ENCODE peak calls at places on chromosomes 5 and 9, in nine cellular contexts. G is WTC11, W is cardiac fibroblast, R is astrocyte of the cerebellum, Y is GM23338, U is fibroblast of pulmonary artery, H is HepG2, S is GM10248, Z is PC-3. V is an unnamed sample.

GRCh38 chr5:17096975-17097695 is 120.3 kb upstream of the BASP1 start:
- DNase-seq in G (peak), W (no peak), R (no peak), Y (peak), U (no peak), H (no peak), S (no peak), Z (no peak), V (no peak)

GRCh38 chr9:29211681-29212589 is 1638.7 kb upstream of the C9orf72 start:
- DNase-seq in G (peak), W (no peak), R (no peak), Y (peak), U (peak), H (peak), S (peak), Z (no peak), V (peak)

GRCh38 chr5:101244621-101245020 is 341.5 kb upstream of the ST8SIA4 start:
- DNase-seq in G (no peak), W (no peak), R (no peak), Y (no peak), U (no peak), H (no peak), S (no peak), Z (no peak), V (no peak)

GRCh38 chr5:67636850-67637524 is 440.4 kb upstream of the CD180 start:
- DNase-seq in G (no peak), W (no peak), R (no peak), Y (no peak), U (no peak), H (no peak), S (no peak), Z (no peak), V (no peak)

GRCh38 chr5:33114361-33114760 is 326.4 kb upstream of the TARS1 start:
- DNase-seq in G (no peak), W (peak), R (no peak), Y (no peak), U (no peak), H (no peak), S (no peak), Z (no peak), V (no peak)

GRCh38 chr5:39176740-39177628 is 42.4 kb downstream of the FYB1 start:
- DNase-seq in G (no peak), W (no peak), R (no peak), Y (no peak), U (no peak), H (no peak), S (no peak), Z (no peak), V (no peak)

GRCh38 chr9:101121836-101122399 is 93.4 kb downstream of the PLPPR1 start:
- DNase-seq in G (no peak), W (no peak), R (no peak), Y (no peak), U (no peak), H (no peak), S (no peak), Z (no peak), V (no peak)

GRCh38 chr9:33714989-33715388 is 80.4 kb upstream of the PRSS3 start:
- DNase-seq in G (no peak), W (no peak), R (no peak), Y (no peak), U (no peak), H (no peak), S (no peak), Z (no peak), V (no peak)

GRCh38 chr9:83066771-83067170 is 3.8 kb upstream of the RASEF start:
- DNase-seq in G (no peak), W (peak), R (peak), Y (no peak), U (no peak), H (no peak), S (no peak), Z (peak), V (no peak)

GRCh38 chr9:75106856-75107255 is 18.5 kb downstream of the OSTF1 start:
- DNase-seq in G (no peak), W (peak), R (no peak), Y (no peak), U (peak), H (no peak), S (no peak), Z (no peak), V (no peak)

GRCh38 chr5:137997726-137998213 is 35.1 kb downstream of the FAM13B start:
- DNase-seq in G (no peak), W (peak), R (no peak), Y (no peak), U (no peak), H (peak), S (peak), Z (peak), V (peak)

GRCh38 chr5:41094871-41095270 is 23.7 kb upstream of the MROH2B start:
- DNase-seq in G (no peak), W (peak), R (no peak), Y (peak), U (peak), H (peak), S (no peak), Z (peak), V (no peak)

GRCh38 chr5:19047277-19047676 is 940.7 kb downstream of the CDH18 start:
- DNase-seq in G (peak), W (no peak), R (no peak), Y (peak), U (no peak), H (no peak), S (no peak), Z (no peak), V (no peak)

GRCh38 chr9:91035825-91036208 is 234.2 kb downstream of the SYK start:
- DNase-seq in G (no peak), W (no peak), R (no peak), Y (no peak), U (no peak), H (no peak), S (no peak), Z (no peak), V (no peak)

GRCh38 chr9:74512416-74512815 is 15.3 kb downstream of the RORB start:
- DNase-seq in G (no peak), W (no peak), R (no peak), Y (no peak), U (no peak), H (no peak), S (no peak), Z (no peak), V (no peak)

GRCh38 chr9:126860757-126861466 is 473 bp downstream of the ZBTB34 start:
- DNase-seq in G (peak), W (peak), R (no peak), Y (peak), U (no peak), H (no peak), S (peak), Z (peak), V (peak)

GRCh38 chr5:109486200-109486804 is 76.5 kb upstream of the PJA2 start:
- DNase-seq in G (no peak), W (no peak), R (peak), Y (no peak), U (no peak), H (no peak), S (no peak), Z (no peak), V (no peak)

GRCh38 chr9:88915916-88916315 is 75.4 kb upstream of the S1PR3 start:
- DNase-seq in G (no peak), W (no peak), R (no peak), Y (no peak), U (no peak), H (no peak), S (no peak), Z (no peak), V (no peak)

GRCh38 chr9:132776268-132776667 is 101.8 kb downstream of the AK8 start:
- DNase-seq in G (no peak), W (no peak), R (no peak), Y (no peak), U (no peak), H (no peak), S (no peak), Z (no peak), V (no peak)

GRCh38 chr9:105168935-105169334 is 75.5 kb upstream of the SLC44A1 start:
- DNase-seq in G (no peak), W (peak), R (no peak), Y (no peak), U (peak), H (no peak), S (no peak), Z (no peak), V (no peak)

GRCh38 chr5:119515192-119515591 is 62.9 kb downstream of the HSD17B4 start:
- DNase-seq in G (no peak), W (peak), R (peak), Y (no peak), U (peak), H (no peak), S (no peak), Z (peak), V (no peak)

GRCh38 chr5:57503433-57503832 is 20.8 kb upstream of the ACTBL2 start:
- DNase-seq in G (no peak), W (no peak), R (peak), Y (no peak), U (peak), H (no peak), S (no peak), Z (no peak), V (no peak)

GRCh38 chr5:20610650-20611049 is 622.6 kb upstream of the CDH18 start:
- DNase-seq in G (no peak), W (no peak), R (no peak), Y (no peak), U (no peak), H (no peak), S (no peak), Z (no peak), V (no peak)

GRCh38 chr5:99878830-99879229 is 656.3 kb upstream of the FAM174A start:
- DNase-seq in G (no peak), W (no peak), R (no peak), Y (no peak), U (no peak), H (no peak), S (no peak), Z (no peak), V (no peak)

GRCh38 chr9:122347348-122348287 is 23.2 kb upstream of the PTGS1 start:
- DNase-seq in G (no peak), W (peak), R (peak), Y (peak), U (peak), H (peak), S (no peak), Z (peak), V (no peak)

GRCh38 chr9:32344551-32345182 is 39.8 kb upstream of the ACO1 start:
- DNase-seq in G (peak), W (peak), R (no peak), Y (peak), U (peak), H (no peak), S (no peak), Z (no peak), V (no peak)

GRCh38 chr9:13491138-13491492 is 211.6 kb upstream of the MPDZ start:
- DNase-seq in G (no peak), W (peak), R (no peak), Y (no peak), U (peak), H (no peak), S (no peak), Z (no peak), V (no peak)

DNA sequence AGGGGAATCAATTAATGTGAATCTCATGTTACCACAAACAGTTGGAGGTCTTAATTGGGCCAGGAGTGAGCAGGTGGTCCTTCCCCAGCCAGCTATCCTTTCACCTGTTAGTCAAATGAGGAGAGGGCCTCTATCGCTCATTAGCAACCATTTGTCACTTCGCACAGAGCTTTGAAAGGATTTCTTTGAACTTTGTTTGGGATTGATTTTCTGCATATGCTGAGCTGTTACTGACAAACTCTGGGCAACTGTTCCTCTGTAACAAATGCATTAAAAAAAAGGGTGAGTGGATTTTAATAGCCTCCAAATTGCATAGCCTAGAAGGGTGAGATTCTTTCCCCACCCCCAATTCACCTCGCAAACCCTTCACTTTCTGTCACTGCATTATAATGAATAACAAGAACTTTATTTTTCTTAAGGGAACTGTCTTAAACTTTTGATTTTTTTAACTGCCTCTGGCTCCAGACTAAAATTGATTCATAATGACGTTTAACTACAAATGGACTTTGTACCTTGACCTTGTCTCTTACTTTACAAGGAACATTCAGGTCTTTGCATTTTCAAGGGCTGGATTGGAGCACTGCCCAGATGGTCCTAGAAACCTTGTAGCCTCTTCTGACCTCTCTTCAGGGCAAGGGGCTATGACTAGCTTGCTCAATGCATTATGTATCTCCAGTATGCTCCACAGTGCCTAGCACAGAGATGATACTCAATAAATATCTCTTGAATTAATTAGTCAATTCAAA is 612.4 kb upstream of the CLINT1 start:
- DNase-seq in G (no peak), W (no peak), R (no peak), Y (no peak), U (no peak), H (no peak), S (no peak), Z (no peak), V (no peak)
- TF ChIP-seq CTCF in G (no peak), W (no peak), R (no peak), Y (no peak), U (no peak), H (no peak), S (no peak), Z (no peak), V (no peak)

GRCh38 chr5:164341056-164341619 is 835.7 kb downstream of the MAT2B start:
- DNase-seq in G (no peak), W (no peak), R (no peak), Y (peak), U (no peak), H (no peak), S (no peak), Z (no peak), V (no peak)
- TF ChIP-seq CTCF in G (no peak), W (no peak), R (no peak), Y (no peak), U (peak), H (no peak), S (no peak), Z (no peak), V (no peak)

GRCh38 chr5:164013077-164013670 is 507.8 kb downstream of the MAT2B start:
- DNase-seq in G (peak), W (peak), R (peak), Y (peak), U (peak), H (peak), S (peak), Z (peak), V (peak)
- TF ChIP-seq CTCF in G (peak), W (peak), R (peak), Y (peak), U (peak), H (peak), S (peak), Z (peak), V (peak)

GRCh38 chr5:95959964-95960801 is 1.5 kb downstream of the ELL2 start:
- DNase-seq in G (no peak), W (peak), R (no peak), Y (no peak), U (peak), H (no peak), S (no peak), Z (no peak), V (no peak)
- TF ChIP-seq CTCF in G (no peak), W (no peak), R (peak), Y (no peak), U (peak), H (no peak), S (no peak), Z (no peak), V (no peak)

GRCh38 chr5:59584858-59585846 is 308.4 kb downstream of the PDE4D start:
- DNase-seq in G (no peak), W (no peak), R (no peak), Y (no peak), U (no peak), H (no peak), S (no peak), Z (no peak), V (no peak)

GRCh38 chr5:59583151-59583809 is 310.2 kb downstream of the PDE4D start:
- DNase-seq in G (no peak), W (no peak), R (no peak), Y (no peak), U (peak), H (no peak), S (no peak), Z (no peak), V (no peak)

GRCh38 chr5:59579101-59579885 is 314.2 kb downstream of the PDE4D start:
- DNase-seq in G (no peak), W (no peak), R (no peak), Y (no peak), U (no peak), H (peak), S (no peak), Z (no peak), V (no peak)

GRCh38 chr5:59583810-59584562 is 309.5 kb downstream of the PDE4D start:
- DNase-seq in G (no peak), W (no peak), R (no peak), Y (no peak), U (no peak), H (no peak), S (no peak), Z (no peak), V (no peak)

DNA sequence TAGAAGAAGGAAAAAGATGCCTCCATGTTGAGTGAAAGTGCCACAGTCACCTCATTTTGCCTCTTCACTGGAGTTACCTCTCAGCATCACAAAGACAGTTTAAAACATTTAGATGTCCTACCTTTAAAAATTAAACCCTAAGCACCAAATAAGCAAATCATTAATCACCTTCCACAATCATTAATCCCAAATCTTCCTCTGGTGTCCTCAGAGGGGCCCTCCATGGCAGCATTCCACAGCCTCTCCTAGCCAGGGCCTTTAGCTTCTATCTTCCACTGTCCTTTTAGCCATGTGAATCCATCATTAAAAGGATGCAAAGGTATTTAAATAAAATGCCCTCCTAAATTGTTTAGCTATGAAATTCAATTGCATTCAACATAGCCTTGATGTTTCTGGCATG is 310.8 kb downstream of the PDE4D start:
- DNase-seq in G (no peak), W (no peak), R (no peak), Y (no peak), U (no peak), H (no peak), S (no peak), Z (no peak), V (no peak)
- TF ChIP-seq CTCF in G (no peak), W (no peak), R (no peak), Y (no peak), U (no peak), H (no peak), S (no peak), Z (no peak), V (no peak)

GRCh38 chr9:7234144-7234543 is 476.4 kb downstream of the KDM4C start:
- DNase-seq in G (peak), W (peak), R (no peak), Y (peak), U (peak), H (peak), S (peak), Z (peak), V (peak)
- TF ChIP-seq CTCF in G (peak), W (peak), R (peak), Y (peak), U (peak), H (peak), S (peak), Z (peak), V (peak)

GRCh38 chr5:136802382-136802781 is 437.0 kb upstream of the TRPC7 start:
- DNase-seq in G (no peak), W (peak), R (peak), Y (peak), U (peak), H (no peak), S (no peak), Z (peak), V (no peak)
- TF ChIP-seq CTCF in G (no peak), W (no peak), R (peak), Y (peak), U (peak), H (no peak), S (no peak), Z (peak), V (no peak)

V was measured in GM20000.